ENCODE peak calls at places on chromosomes 13 and 19, in four cellular contexts. A is DND-41, C is stomach, Q is choroid plexus epithelial cell. V is an unnamed sample.

GRCh38 chr13:29810145-29810742 is 40.2 kb downstream of the UBL3 start:
- DNase-seq in A (no peak), C (no peak), Q (peak; percentile 59), V (no peak)

GRCh38 chr13:23796546-23796945 is 92.7 kb downstream of the MIPEP start:
- DNase-seq in A (no peak), C (no peak), Q (peak; percentile 59), V (no peak)

GRCh38 chr13:98489446-98490194 is 87.3 kb downstream of the STK24 start:
- DNase-seq in A (no peak), C (no peak), Q (no peak), V (no peak)

GRCh38 chr19:7394728-7395359 is 46.1 kb downstream of the ARHGEF18 start:
- DNase-seq in A (peak; percentile 92), C (peak; percentile 94), Q (peak; percentile 90), V (peak; percentile 96)

GRCh38 chr13:89066868-89067466 is 1395.8 kb downstream of the SLITRK5 start:
- DNase-seq in A (peak; percentile 12), C (no peak), Q (peak; percentile 69), V (no peak)

GRCh38 chr13:95087746-95088305 is 213.4 kb downstream of the ABCC4 start:
- DNase-seq in A (no peak), C (no peak), Q (peak; percentile 79), V (no peak)

GRCh38 chr19:53595510-53595867 is 36.3 kb upstream of the DPRX start:
- DNase-seq in A (no peak), C (no peak), Q (no peak), V (no peak)

GRCh38 chr13:96637039-96637438 is 357.2 kb downstream of the OXGR1 start:
- DNase-seq in A (no peak), C (no peak), Q (no peak), V (no peak)

GRCh38 chr19:32176591-32176990 is 168.8 kb upstream of the ZNF507 start:
- DNase-seq in A (no peak), C (no peak), Q (no peak), V (no peak)

GRCh38 chr13:79018166-79018565 is 359.2 kb upstream of the OBI1 start:
- DNase-seq in A (no peak), C (no peak), Q (no peak), V (no peak)

GRCh38 chr19:45152504-45153338 is 8.1 kb downstream of the NKPD1 start:
- DNase-seq in A (no peak), C (peak; percentile 58), Q (peak; percentile 78), V (no peak)

GRCh38 chr19:35247526-35248309 is 1.1 kb upstream of the LSR start:
- DNase-seq in A (no peak), C (peak; percentile 93), Q (no peak), V (peak; percentile 88)

GRCh38 chr19:1651061-1651547 is 1.3 kb downstream of the TCF3 start:
- DNase-seq in A (peak; percentile 90), C (no peak), Q (peak; percentile 48), V (no peak)

GRCh38 chr13:32255744-32256120 is 59.4 kb downstream of the ZAR1L start:
- DNase-seq in A (no peak), C (no peak), Q (peak; percentile 67), V (no peak)

GRCh38 chr13:113770441-113770840 is 11.4 kb downstream of the TMEM255B start:
- DNase-seq in A (no peak), C (no peak), Q (no peak), V (no peak)

GRCh38 chr13:77143325-77143907 is 116.5 kb upstream of the FBXL3 start:
- DNase-seq in A (no peak), C (no peak), Q (peak; percentile 82), V (no peak)

GRCh38 chr19:8473652-8474476 is 28.6 kb downstream of the PRAM1 start:
- DNase-seq in A (no peak), C (no peak), Q (no peak), V (no peak)

GRCh38 chr19:13764821-13765394 is 586 bp downstream of the MRI1 start:
- DNase-seq in A (peak; percentile 44), C (peak; percentile 43), Q (peak; percentile 35), V (no peak)

GRCh38 chr13:20869540-20869939 is 33.0 kb downstream of the XPO4 start:
- DNase-seq in A (no peak), C (no peak), Q (peak; percentile 38), V (no peak)

GRCh38 chr13:49643003-49643651 is 14.8 kb downstream of the ARL11 start:
- DNase-seq in A (no peak), C (no peak), Q (no peak), V (no peak)

GRCh38 chr13:109874444-109874920 is 88.1 kb upstream of the IRS2 start:
- DNase-seq in A (no peak), C (no peak), Q (peak; percentile 22), V (no peak)

GRCh38 chr13:97266328-97266727 is 44.2 kb downstream of the MBNL2 start:
- DNase-seq in A (no peak), C (no peak), Q (no peak), V (no peak)

GRCh38 chr13:77291779-77292178 is 35.1 kb downstream of the MYCBP2 start:
- DNase-seq in A (no peak), C (no peak), Q (no peak), V (no peak)

GRCh38 chr19:29119582-29119981 is 93.4 kb downstream of the UQCRFS1 start:
- DNase-seq in A (no peak), C (no peak), Q (no peak), V (no peak)

GRCh38 chr19:29324717-29325116 is 111.8 kb upstream of the UQCRFS1 start:
- DNase-seq in A (no peak), C (no peak), Q (no peak), V (peak; percentile 40)

GRCh38 chr13:25267715-25268114 is 19.6 kb downstream of the MTMR6 start:
- DNase-seq in A (no peak), C (no peak), Q (peak; percentile 62), V (no peak)

GRCh38 chr19:11089254-11090013 is at the start of gene LDLR:
- DNase-seq in A (peak; percentile 89), C (peak; percentile 85), Q (peak; percentile 96), V (peak; percentile 82)

GRCh38 chr19:11092181-11092538 is 2.9 kb downstream of the LDLR start:
- DNase-seq in A (no peak), C (no peak), Q (peak; percentile 75), V (no peak)

GRCh38 chr19:11088508-11089253 is 582 bp upstream of the LDLR start:
- DNase-seq in A (no peak), C (no peak), Q (peak; percentile 41), V (no peak)

GRCh38 chr19:11091343-11092153 is 2.3 kb downstream of the LDLR start:
- DNase-seq in A (no peak), C (peak; percentile 67), Q (peak; percentile 91), V (no peak)

GRCh38 chr19:11090264-11091032 is 1.2 kb downstream of the LDLR start:
- DNase-seq in A (peak; percentile 99), C (peak; percentile 99), Q (peak; percentile 98), V (peak; percentile 95)
- TF ChIP-seq CTCF in A (no peak), C (no peak), Q (no peak), V (no peak)

DNA sequence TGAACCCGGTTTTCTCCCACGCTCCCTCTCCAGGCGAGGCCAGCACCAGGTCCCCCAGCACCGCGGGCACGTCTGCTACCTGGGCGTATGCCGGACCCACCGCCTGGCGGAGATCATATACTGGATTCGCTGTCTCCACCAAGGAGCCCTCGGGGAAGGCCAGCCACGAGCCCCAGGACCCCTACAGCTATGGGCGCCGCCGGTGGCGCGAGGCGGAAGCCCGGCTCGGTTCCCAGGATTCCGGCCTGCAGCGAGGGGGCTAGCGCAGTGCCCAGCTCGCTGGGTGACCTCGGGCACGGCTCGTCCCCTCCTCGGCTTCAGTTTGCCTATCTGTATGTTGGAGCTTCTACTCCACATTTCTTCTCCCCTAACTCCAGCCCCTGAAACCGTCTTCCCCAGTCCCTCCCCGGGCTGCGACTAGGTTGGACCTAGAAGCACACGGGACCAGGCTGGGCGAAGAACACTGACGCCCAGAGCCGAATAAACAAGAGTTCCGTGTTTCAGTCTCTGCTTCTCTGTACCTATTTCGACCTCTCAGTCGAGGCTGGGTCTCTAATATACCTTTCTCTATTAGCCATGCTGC is 752 bp upstream of the CPT1C start:
- DNase-seq in A (no peak), C (no peak), Q (no peak), V (no peak)
- TF ChIP-seq CTCF in A (no peak), C (no peak), Q (no peak), V (peak; percentile 16)

GRCh38 chr13:52006491-52007245 is 4.6 kb downstream of the ATP7B start:
- DNase-seq in A (no peak), C (no peak), Q (peak; percentile 27), V (no peak)

GRCh38 chr13:52012512-52012836 is 276 bp downstream of the ALG11 start:
- DNase-seq in A (no peak), C (no peak), Q (no peak), V (no peak)

GRCh38 chr13:52009985-52010384 is 1.3 kb downstream of the ATP7B start:
- DNase-seq in A (no peak), C (no peak), Q (no peak), V (no peak)

GRCh38 chr13:52011690-52012511 is at the start of gene ALG11:
- DNase-seq in A (peak; percentile 100), C (peak; percentile 100), Q (peak; percentile 98), V (peak; percentile 99)

DNA sequence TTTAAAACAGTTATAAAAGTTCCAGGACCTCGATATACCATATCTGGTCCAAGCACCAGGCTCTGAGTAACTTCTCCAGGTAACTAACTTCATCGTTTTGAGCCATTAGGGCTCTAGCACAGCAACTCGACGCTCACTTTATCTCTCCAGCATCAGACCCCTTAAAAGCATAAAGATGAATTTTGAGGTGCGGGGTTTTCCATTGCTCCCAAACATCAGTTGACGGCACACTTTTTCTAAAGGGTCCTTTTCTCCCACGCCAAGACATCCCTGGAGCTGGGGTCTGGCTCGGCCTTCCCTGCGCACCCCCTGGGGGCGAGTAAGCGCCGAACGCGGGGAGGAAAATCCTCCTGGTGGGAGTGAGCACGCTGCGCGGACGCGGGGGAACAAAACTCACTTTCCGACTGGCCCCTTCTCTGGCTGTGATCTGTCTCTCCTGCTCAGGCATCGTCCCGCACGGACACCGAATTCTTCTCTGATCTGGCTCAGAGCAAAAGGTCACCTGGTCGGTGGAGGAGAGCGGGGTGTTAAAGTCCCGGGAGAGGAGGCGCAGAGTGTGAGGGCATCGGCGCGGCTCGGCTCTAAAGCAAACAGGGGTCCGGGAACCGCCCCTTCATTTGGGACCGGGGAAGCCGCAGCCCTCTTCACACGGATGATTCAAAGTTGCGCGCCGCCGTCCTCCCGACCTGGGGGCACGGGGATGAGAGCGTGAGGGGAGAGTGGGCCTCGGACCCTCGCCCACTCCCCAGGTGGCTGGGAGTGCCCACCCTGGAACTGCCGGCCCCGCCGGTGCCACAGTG is at the start of gene ATP7B:
- DNase-seq in A (peak; percentile 25), C (no peak), Q (no peak), V (no peak)
- TF ChIP-seq CTCF in A (no peak), C (no peak), Q (peak; percentile 36), V (peak; percentile 46)

DNA sequence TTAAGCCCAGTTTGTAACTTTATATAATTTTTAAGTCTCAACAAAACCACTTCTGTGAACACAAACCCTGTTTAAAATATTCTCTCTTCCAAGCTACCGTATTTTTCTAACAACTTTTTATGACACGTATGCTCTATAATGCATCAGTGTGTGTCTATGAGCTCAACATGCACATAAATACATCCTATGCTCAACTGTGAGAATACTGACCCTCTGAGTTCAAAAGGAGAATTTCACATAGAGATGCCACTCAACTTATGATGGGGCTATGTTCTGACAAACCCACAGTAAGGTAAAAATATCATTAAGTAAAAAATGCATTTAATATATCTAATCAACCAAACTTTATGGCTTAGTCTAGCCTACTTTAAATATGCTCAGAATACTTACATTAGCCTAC is 1139.7 kb upstream of the SPRY2 start:
- DNase-seq in A (no peak), C (no peak), Q (peak; percentile 13), V (no peak)
- TF ChIP-seq CTCF in A (no peak), C (no peak), Q (no peak), V (no peak)

GRCh38 chr19:10219678-10220077 is 11.5 kb downstream of the S1PR2 start:
- DNase-seq in A (no peak), C (no peak), Q (peak; percentile 71), V (no peak)
- TF ChIP-seq CTCF in A (peak; percentile 28), C (no peak), Q (peak; percentile 56), V (peak; percentile 57)